ENCODE peak calls at places on chromosomes 7 and 10, in eight cellular contexts. X is colonic mucosa, I is foreskin keratinocyte, Q is cardiac muscle cell, P is spleen, T is BE2C, G is dorsolateral prefrontal cortex, O is brain microvascular endothelial cell. R is an unnamed sample.

GRCh38 chr7:150308575-150308974 is 14.6 kb upstream of the LRRC61 start:
- DNase-seq in O (no peak), Q (no peak), G (no peak), I (no peak), X (no peak), T (no peak), P (no peak), R (no peak)

GRCh38 chr10:103202319-103202718 is 9.2 kb upstream of the NT5C2 start:
- DNase-seq in Q (no peak), X (no peak), P (no peak), I (no peak), G (no peak), T (no peak), O (no peak), R (no peak)

GRCh38 chr10:93680414-93681047 is 21.9 kb downstream of the FRA10AC1 start:
- DNase-seq in X (no peak), Q (peak), P (no peak), O (peak), I (peak), T (no peak), G (no peak), R (no peak)

GRCh38 chr10:132107947-132108877 is 42.5 kb downstream of the JAKMIP3 start:
- DNase-seq in Q (no peak), O (no peak), P (no peak), X (no peak), T (no peak), G (peak), I (no peak), R (peak)

GRCh38 chr7:123580406-123581161 is 21.0 kb upstream of the ASB15 start:
- DNase-seq in O (peak), Q (peak), P (no peak), X (peak), I (peak), T (peak), G (no peak), R (no peak)

GRCh38 chr10:76509501-76509900 is 1078.1 kb downstream of the LRMDA start:
- DNase-seq in T (no peak), P (no peak), O (no peak), Q (no peak), X (no peak), G (no peak), I (no peak), R (no peak)

GRCh38 chr7:22333680-22334141 is 23.2 kb downstream of the RAPGEF5 start:
- DNase-seq in O (no peak), P (no peak), X (peak), G (no peak), I (no peak), T (no peak), Q (no peak), R (no peak)

GRCh38 chr10:69772933-69773704 is 28.6 kb upstream of the COL13A1 start:
- DNase-seq in T (no peak), O (no peak), X (no peak), G (no peak), Q (no peak), I (no peak), P (no peak), R (no peak)

GRCh38 chr7:35749548-35749947 is 51.3 kb upstream of the SEPTIN7 start:
- DNase-seq in O (no peak), G (no peak), P (no peak), I (peak), Q (no peak), T (no peak), X (no peak), R (no peak)

GRCh38 chr10:21261705-21262285 is 263.7 kb downstream of the SKIDA1 start:
- DNase-seq in G (no peak), X (no peak), O (no peak), P (peak), T (no peak), I (no peak), Q (no peak), R (no peak)

GRCh38 chr7:28580626-28581025 is 168.3 kb downstream of the CREB5 start:
- DNase-seq in O (no peak), I (peak), X (no peak), P (no peak), T (no peak), G (no peak), Q (no peak), R (no peak)

GRCh38 chr10:34804306-34804705 is 10.8 kb downstream of the PARD3 start:
- DNase-seq in G (no peak), I (peak), T (no peak), P (no peak), X (no peak), O (no peak), Q (no peak), R (no peak)

GRCh38 chr7:40674316-40674715 is 539.5 kb downstream of the SUGCT start:
- DNase-seq in P (no peak), X (no peak), I (no peak), T (no peak), Q (no peak), O (peak), G (no peak), R (no peak)

GRCh38 chr7:130145424-130146106 is 59.6 kb downstream of the TMEM209 start:
- DNase-seq in T (no peak), X (no peak), G (no peak), I (no peak), P (peak), Q (no peak), O (no peak), R (peak)

GRCh38 chr7:35816514-35816913 is 15.7 kb downstream of the SEPTIN7 start:
- DNase-seq in O (no peak), G (no peak), Q (no peak), T (no peak), X (no peak), P (no peak), I (peak), R (no peak)

GRCh38 chr7:886626-887487 is 10.5 kb downstream of the GET4 start:
- DNase-seq in Q (no peak), G (no peak), X (no peak), O (no peak), P (peak), I (no peak), T (no peak), R (no peak)

GRCh38 chr10:74683621-74684114 is 142.7 kb upstream of the KAT6B start:
- DNase-seq in Q (peak), G (no peak), P (no peak), X (no peak), T (no peak), O (no peak), I (no peak), R (no peak)

GRCh38 chr7:5478568-5479045 is 55.0 kb upstream of the TNRC18 start:
- DNase-seq in G (no peak), X (no peak), I (no peak), P (no peak), T (no peak), Q (no peak), O (no peak), R (no peak)

GRCh38 chr7:5476001-5476400 is 52.4 kb upstream of the TNRC18 start:
- DNase-seq in X (no peak), P (no peak), I (no peak), O (no peak), T (no peak), Q (no peak), G (no peak), R (no peak)

GRCh38 chr7:5477126-5477525 is 53.5 kb upstream of the TNRC18 start:
- DNase-seq in T (no peak), X (no peak), G (no peak), Q (no peak), P (no peak), O (no peak), I (no peak), R (no peak)

GRCh38 chr7:5479133-5479745 is 55.6 kb upstream of the TNRC18 start:
- DNase-seq in G (no peak), T (no peak), I (no peak), P (no peak), Q (no peak), O (peak), X (no peak), R (no peak)

DNA sequence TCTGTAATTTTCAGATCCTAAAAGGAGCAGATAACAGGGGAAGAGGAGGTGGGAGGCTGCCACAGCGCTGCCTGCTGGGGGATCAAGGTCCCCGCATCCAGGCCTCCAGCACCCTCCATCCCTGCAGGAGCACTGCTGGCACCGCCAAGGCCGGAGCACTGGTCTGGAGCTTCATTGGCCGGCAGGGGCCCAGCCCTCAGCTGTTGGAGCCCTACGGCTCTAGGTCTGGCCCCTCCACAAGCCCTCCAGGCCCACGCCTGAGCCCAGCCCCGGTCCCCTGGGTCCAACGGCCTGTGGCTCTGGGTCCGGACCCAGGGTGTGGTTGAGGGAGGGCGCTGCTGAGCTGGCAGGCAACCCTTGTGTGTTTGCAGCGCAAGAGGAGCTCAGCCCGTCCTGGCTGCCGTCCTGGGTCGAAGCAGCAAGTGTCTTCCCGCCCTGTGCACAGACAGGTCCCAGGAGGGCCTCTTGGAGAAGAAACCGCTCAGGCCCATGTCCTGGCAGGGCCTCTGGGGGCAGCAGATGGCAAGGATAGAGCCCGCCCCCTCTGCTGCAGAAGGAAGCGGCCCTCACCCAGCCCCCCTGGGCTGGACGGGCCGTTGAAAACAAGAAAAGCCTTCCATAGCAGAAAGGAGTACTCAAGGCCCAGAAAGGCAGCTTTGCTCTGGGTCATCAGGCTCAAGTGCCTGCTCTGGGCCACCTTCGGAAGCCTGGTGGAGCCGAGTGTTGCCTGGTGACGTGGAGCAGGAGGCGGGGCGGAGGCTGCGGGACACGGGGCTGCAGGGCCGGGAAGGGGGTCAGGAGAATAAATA is 54.3 kb upstream of the TNRC18 start:
- DNase-seq in O (no peak), T (peak), G (no peak), I (no peak), X (no peak), P (no peak), Q (peak), R (no peak)
- TF ChIP-seq CTCF in O (peak), T (peak), G (no peak), I (peak), X (no peak), P (peak), Q (peak), R (peak)

GRCh38 chr7:3695602-3696001 is 394.6 kb downstream of the SDK1 start:
- DNase-seq in G (no peak), I (no peak), O (no peak), T (no peak), X (no peak), P (no peak), Q (no peak), R (no peak)
- TF ChIP-seq CTCF in G (peak), I (no peak), O (peak), T (no peak), X (no peak), P (no peak), Q (no peak), R (no peak)

GRCh38 chr10:84613336-84614021 is 285.1 kb downstream of the CCSER2 start:
- DNase-seq in T (peak), Q (peak), P (no peak), I (peak), O (peak), X (no peak), G (peak), R (peak)
- TF ChIP-seq CTCF in T (peak), Q (peak), P (no peak), I (peak), O (peak), X (no peak), G (peak), R (peak)

GRCh38 chr7:102300643-102301211 is 14.1 kb downstream of the SH2B2 start:
- DNase-seq in Q (peak), G (no peak), T (peak), I (no peak), P (no peak), X (no peak), O (no peak), R (no peak)
- TF ChIP-seq CTCF in Q (peak), G (no peak), T (no peak), I (peak), P (no peak), X (no peak), O (peak), R (no peak)

GRCh38 chr7:149147730-149148653 is 739 bp downstream of the ZNF398 start:
- DNase-seq in O (peak), X (peak), Q (peak), G (peak), P (peak), T (peak), I (peak), R (peak)

GRCh38 chr7:149144996-149145850 is 2.0 kb upstream of the ZNF398 start:
- DNase-seq in G (no peak), Q (no peak), T (no peak), P (no peak), X (no peak), I (peak), O (no peak), R (no peak)

GRCh38 chr7:149150981-149151380 is 3.7 kb downstream of the ZNF398 start:
- DNase-seq in I (no peak), G (no peak), P (no peak), T (no peak), Q (no peak), O (no peak), X (no peak), R (no peak)

GRCh38 chr7:149141893-149142292 is 5.4 kb upstream of the ZNF398 start:
- DNase-seq in G (no peak), T (no peak), O (no peak), X (no peak), P (no peak), I (no peak), Q (no peak), R (no peak)

GRCh38 chr7:149147072-149147729 is at the start of gene ZNF398:
- DNase-seq in O (peak), T (peak), X (peak), I (peak), P (peak), Q (peak), G (peak), R (peak)
- TF ChIP-seq CTCF in O (peak), T (peak), X (peak), I (peak), P (peak), Q (peak), G (peak), R (peak)

DNA sequence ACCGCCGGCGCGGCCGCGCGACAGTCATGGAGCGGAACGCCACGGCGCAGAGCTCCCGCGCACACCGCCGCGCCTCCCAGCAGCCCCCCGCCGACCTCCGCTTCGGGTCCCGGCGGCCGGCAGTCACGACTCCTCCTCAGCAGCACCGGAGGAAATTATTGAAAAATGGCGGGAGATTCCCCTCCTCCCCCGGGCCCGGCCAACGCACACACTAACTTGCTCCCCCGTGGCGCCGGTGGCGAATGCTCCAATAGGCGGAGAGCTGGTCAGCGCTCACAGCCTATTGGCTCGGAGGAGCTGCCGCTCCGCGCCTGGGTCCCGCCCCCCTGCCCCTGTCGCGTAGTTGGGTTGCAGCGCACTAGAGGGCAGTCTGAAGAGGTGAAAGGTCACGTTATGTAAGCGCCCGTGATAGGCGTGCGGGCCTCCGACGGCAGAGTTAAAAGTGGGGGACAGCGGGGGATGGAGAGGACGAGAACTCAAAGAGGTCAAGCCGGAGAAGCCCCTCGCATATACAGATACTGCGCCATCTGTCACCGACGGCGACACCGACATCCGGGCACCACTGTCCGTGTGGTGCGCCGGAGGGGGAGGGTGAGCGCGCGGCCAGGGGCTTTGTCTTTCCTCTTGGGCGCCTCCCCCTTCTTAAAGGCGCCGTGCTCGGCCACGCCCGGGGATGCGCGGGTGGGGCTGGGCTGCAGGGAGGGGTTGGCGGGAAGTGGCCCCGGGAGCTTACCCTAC is at the start of gene BAZ1B:
- DNase-seq in Q (peak), O (peak), T (peak), G (peak), P (peak), X (peak), I (peak), R (peak)
- TF ChIP-seq CTCF in Q (no peak), O (peak), T (peak), G (peak), P (peak), X (no peak), I (no peak), R (peak)

GRCh38 chr10:78605800-78606350 is 462.9 kb upstream of the ZMIZ1 start:
- DNase-seq in G (no peak), O (no peak), Q (no peak), T (no peak), I (peak), X (no peak), P (no peak), R (no peak)
- TF ChIP-seq CTCF in G (no peak), O (peak), Q (no peak), T (peak), I (peak), X (peak), P (no peak), R (no peak)

DNA sequence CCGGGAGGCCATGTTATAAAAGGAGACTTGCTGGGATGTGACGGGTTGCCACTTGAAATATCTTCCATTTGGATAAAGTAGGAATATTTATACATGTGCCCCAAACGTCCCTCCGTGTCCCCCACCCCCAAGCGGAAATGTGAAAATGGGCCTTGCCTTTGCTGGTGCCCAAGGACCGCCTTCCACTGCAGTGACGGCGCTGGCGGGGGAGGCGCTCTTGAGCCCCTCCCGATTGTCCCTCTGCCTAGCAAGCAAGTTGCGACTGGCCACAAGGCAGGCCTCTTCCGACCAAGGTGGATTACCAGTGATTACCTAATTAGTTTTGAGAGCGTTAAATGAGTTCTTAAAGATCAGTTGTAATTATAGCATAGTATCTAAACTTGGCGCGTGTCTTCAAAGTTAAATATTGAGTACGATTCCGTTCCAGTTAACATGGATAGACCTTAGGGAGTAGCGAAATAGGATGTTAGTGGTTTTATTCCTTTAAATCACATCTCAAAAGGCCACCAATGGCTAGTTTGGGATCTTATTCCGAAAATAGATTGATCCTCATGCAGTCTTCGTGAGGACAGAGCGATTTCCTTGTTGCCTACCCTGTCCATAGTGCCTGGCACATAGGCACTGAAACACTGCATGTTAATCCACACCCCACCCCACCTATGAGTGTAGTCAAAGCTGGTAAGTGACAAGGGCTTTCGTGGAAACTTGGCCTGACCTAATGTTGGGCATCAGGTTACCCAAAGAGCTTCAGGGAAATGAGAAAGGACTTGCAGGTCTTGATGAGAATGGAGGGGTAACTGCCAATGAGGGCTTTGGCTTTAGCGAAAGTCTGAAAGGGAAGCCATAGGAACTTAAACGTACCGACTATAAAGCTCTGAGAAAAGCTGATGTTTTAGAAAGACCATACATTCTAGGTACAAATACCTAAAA is 1.1 kb downstream of the PPIA start:
- DNase-seq in P (peak), Q (peak), O (peak), I (peak), X (peak), G (peak), T (peak), R (peak)
- TF ChIP-seq CTCF in P (peak), Q (peak), O (peak), I (peak), X (peak), G (peak), T (peak), R (peak)

GRCh38 chr7:142450206-142450605 is 192.3 kb upstream of the PRSS58 start:
- DNase-seq in G (no peak), Q (peak), O (no peak), X (no peak), I (no peak), T (no peak), P (no peak), R (no peak)
- TF ChIP-seq CTCF in G (no peak), Q (no peak), O (no peak), X (no peak), I (no peak), T (no peak), P (no peak), R (no peak)